ENCODE peak calls at places on chromosomes 16 and 17, in six cellular contexts. One of them, this sample, is unnamed. For H3K9me3, the result is how much of the 10 kb centered on the place peaks cover.

GRCh38 chr17:9026741-9027140 is 5.4 kb downstream of the NTN1 start:
- DNase-seq in neural progenitor cell: no peak
- DNase-seq in lower lobe of right lung: no peak
- DNase-seq in right cardiac atrium: no peak
- DNase-seq in testis: no peak
- DNase-seq in heart right ventricle: no peak
- DNase-seq in this sample: no peak

GRCh38 chr17:79654960-79655382 is 44.1 kb upstream of the RBFOX3 start:
- DNase-seq in neural progenitor cell: no peak
- DNase-seq in right cardiac atrium: no peak
- DNase-seq in heart right ventricle: no peak
- DNase-seq in lower lobe of right lung: no peak
- DNase-seq in testis: peak
- DNase-seq in this sample: no peak

GRCh38 chr16:79658301-79659001 is 57.9 kb upstream of the MAF start:
- DNase-seq in testis: no peak
- DNase-seq in lower lobe of right lung: no peak
- DNase-seq in right cardiac atrium: no peak
- DNase-seq in neural progenitor cell: peak
- DNase-seq in heart right ventricle: no peak
- DNase-seq in this sample: no peak

GRCh38 chr16:3028716-3029319 is 5.0 kb downstream of the THOC6 start:
- DNase-seq in lower lobe of right lung: no peak
- DNase-seq in right cardiac atrium: no peak
- DNase-seq in neural progenitor cell: no peak
- DNase-seq in heart right ventricle: no peak
- DNase-seq in testis: no peak
- DNase-seq in this sample: no peak

GRCh38 chr16:27408012-27408601 is 6.1 kb downstream of the IL21R start:
- DNase-seq in lower lobe of right lung: no peak
- DNase-seq in neural progenitor cell: no peak
- DNase-seq in heart right ventricle: no peak
- DNase-seq in right cardiac atrium: no peak
- DNase-seq in testis: no peak
- DNase-seq in this sample: no peak

GRCh38 chr17:78358538-78359215 is 1.2 kb downstream of the SOCS3 start:
- DNase-seq in neural progenitor cell: peak
- DNase-seq in testis: peak
- DNase-seq in lower lobe of right lung: peak
- DNase-seq in right cardiac atrium: peak
- DNase-seq in heart right ventricle: no peak
- DNase-seq in this sample: peak

GRCh38 chr17:67069591-67070136 is 25.3 kb downstream of the CACNG1 start:
- DNase-seq in heart right ventricle: no peak
- DNase-seq in neural progenitor cell: no peak
- DNase-seq in lower lobe of right lung: no peak
- DNase-seq in testis: no peak
- DNase-seq in right cardiac atrium: no peak
- DNase-seq in this sample: no peak

GRCh38 chr17:82175951-82176350 is 36.7 kb downstream of the CCDC57 start:
- DNase-seq in lower lobe of right lung: no peak
- DNase-seq in neural progenitor cell: no peak
- DNase-seq in heart right ventricle: no peak
- DNase-seq in right cardiac atrium: no peak
- DNase-seq in testis: no peak
- DNase-seq in this sample: peak

GRCh38 chr16:83110221-83110768 is 483.5 kb downstream of the CDH13 start:
- DNase-seq in testis: no peak
- DNase-seq in neural progenitor cell: no peak
- DNase-seq in right cardiac atrium: no peak
- DNase-seq in lower lobe of right lung: no peak
- DNase-seq in heart right ventricle: no peak
- DNase-seq in this sample: no peak

GRCh38 chr16:27924411-27925118 is 138.9 kb downstream of the GSG1L start:
- DNase-seq in neural progenitor cell: peak
- DNase-seq in lower lobe of right lung: no peak
- DNase-seq in testis: no peak
- DNase-seq in right cardiac atrium: no peak
- DNase-seq in heart right ventricle: no peak
- DNase-seq in this sample: no peak

GRCh38 chr16:66309-67182 is 5.9 kb downstream of the RHBDF1 start:
- DNase-seq in neural progenitor cell: no peak
- DNase-seq in testis: no peak
- DNase-seq in heart right ventricle: no peak
- DNase-seq in right cardiac atrium: peak
- DNase-seq in lower lobe of right lung: no peak
- DNase-seq in this sample: no peak

GRCh38 chr16:11670171-11671131 is 2.2 kb downstream of the SNN start:
- DNase-seq in neural progenitor cell: no peak
- DNase-seq in right cardiac atrium: peak
- DNase-seq in lower lobe of right lung: no peak
- DNase-seq in testis: no peak
- DNase-seq in heart right ventricle: no peak
- DNase-seq in this sample: peak

GRCh38 chr17:76539631-76540271 is at the start of gene PRCD:
- DNase-seq in right cardiac atrium: peak
- DNase-seq in neural progenitor cell: peak
- DNase-seq in testis: no peak
- DNase-seq in lower lobe of right lung: peak
- DNase-seq in heart right ventricle: no peak
- DNase-seq in this sample: no peak

GRCh38 chr16:20647736-20648135 is 49.7 kb downstream of the ACSM1 start:
- DNase-seq in neural progenitor cell: peak
- DNase-seq in right cardiac atrium: no peak
- DNase-seq in lower lobe of right lung: no peak
- DNase-seq in heart right ventricle: no peak
- DNase-seq in testis: no peak
- DNase-seq in this sample: no peak

GRCh38 chr17:72366626-72367025 is 245.8 kb downstream of the SOX9 start:
- DNase-seq in lower lobe of right lung: no peak
- DNase-seq in right cardiac atrium: no peak
- DNase-seq in heart right ventricle: no peak
- DNase-seq in neural progenitor cell: no peak
- DNase-seq in testis: no peak
- DNase-seq in this sample: no peak

GRCh38 chr16:58021661-58022551 is 3.6 kb upstream of the MMP15 start:
- DNase-seq in neural progenitor cell: no peak
- DNase-seq in heart right ventricle: no peak
- DNase-seq in right cardiac atrium: peak
- DNase-seq in testis: no peak
- DNase-seq in lower lobe of right lung: no peak
- DNase-seq in this sample: no peak

GRCh38 chr17:6544770-6545169 is 11.6 kb downstream of the PITPNM3 start:
- DNase-seq in right cardiac atrium: no peak
- DNase-seq in testis: no peak
- DNase-seq in neural progenitor cell: peak
- DNase-seq in heart right ventricle: no peak
- DNase-seq in lower lobe of right lung: peak
- DNase-seq in this sample: peak

GRCh38 chr16:89392881-89393730 is 97.3 kb downstream of the ANKRD11 start:
- DNase-seq in testis: no peak
- DNase-seq in lower lobe of right lung: no peak
- DNase-seq in neural progenitor cell: no peak
- DNase-seq in heart right ventricle: no peak
- DNase-seq in right cardiac atrium: no peak
- DNase-seq in this sample: no peak

GRCh38 chr16:81684901-81685300 is 94.2 kb upstream of the PLCG2 start:
- DNase-seq in testis: no peak
- DNase-seq in lower lobe of right lung: no peak
- DNase-seq in heart right ventricle: no peak
- DNase-seq in right cardiac atrium: no peak
- DNase-seq in neural progenitor cell: no peak
- DNase-seq in this sample: no peak

GRCh38 chr17:37605081-37605480 is 4.1 kb downstream of the SYNRG start:
- DNase-seq in heart right ventricle: no peak
- DNase-seq in neural progenitor cell: no peak
- DNase-seq in lower lobe of right lung: no peak
- DNase-seq in right cardiac atrium: no peak
- DNase-seq in testis: no peak
- DNase-seq in this sample: no peak

GRCh38 chr17:46764709-46765401 is 53.6 kb downstream of the WNT3 start:
- DNase-seq in neural progenitor cell: no peak
- DNase-seq in right cardiac atrium: peak
- DNase-seq in testis: peak
- DNase-seq in heart right ventricle: peak
- DNase-seq in lower lobe of right lung: peak
- DNase-seq in this sample: peak

GRCh38 chr16:30997887-30998711 is 12.3 kb downstream of the STX1B start:
- DNase-seq in neural progenitor cell: no peak
- DNase-seq in heart right ventricle: no peak
- DNase-seq in lower lobe of right lung: no peak
- DNase-seq in right cardiac atrium: peak
- DNase-seq in testis: no peak
- DNase-seq in this sample: no peak

GRCh38 chr17:17204041-17204591 is 2.0 kb downstream of the PLD6 start:
- DNase-seq in lower lobe of right lung: no peak
- DNase-seq in heart right ventricle: peak
- DNase-seq in testis: no peak
- DNase-seq in neural progenitor cell: no peak
- DNase-seq in right cardiac atrium: peak
- DNase-seq in this sample: peak

GRCh38 chr16:13372421-13372820 is 471.0 kb downstream of the SHISA9 start:
- DNase-seq in lower lobe of right lung: no peak
- DNase-seq in testis: no peak
- DNase-seq in right cardiac atrium: no peak
- DNase-seq in heart right ventricle: no peak
- DNase-seq in neural progenitor cell: no peak
- DNase-seq in this sample: no peak

GRCh38 chr17:36935681-36936454 is 1.4 kb upstream of the LHX1 start:
- DNase-seq in testis: no peak
- DNase-seq in heart right ventricle: no peak
- DNase-seq in right cardiac atrium: no peak
- DNase-seq in lower lobe of right lung: no peak
- DNase-seq in neural progenitor cell: peak
- DNase-seq in this sample: no peak

GRCh38 chr17:15348030-15348429 is 6.6 kb upstream of the TEKT3 start:
- DNase-seq in neural progenitor cell: no peak
- DNase-seq in right cardiac atrium: no peak
- DNase-seq in heart right ventricle: no peak
- DNase-seq in testis: no peak
- DNase-seq in lower lobe of right lung: no peak
- DNase-seq in this sample: peak

GRCh38 chr16:24471616-24472015 is 67.8 kb upstream of the RBBP6 start:
- DNase-seq in lower lobe of right lung: no peak
- DNase-seq in neural progenitor cell: peak
- DNase-seq in heart right ventricle: no peak
- DNase-seq in right cardiac atrium: no peak
- DNase-seq in testis: no peak
- DNase-seq in this sample: no peak

GRCh38 chr16:1407749-1408148 is 6.8 kb downstream of the UNKL start:
- DNase-seq in testis: peak
- DNase-seq in neural progenitor cell: no peak
- DNase-seq in heart right ventricle: no peak
- DNase-seq in right cardiac atrium: no peak
- DNase-seq in lower lobe of right lung: no peak
- DNase-seq in this sample: no peak
- H3K27ac ChIP-seq in testis: no peak
- H3K27ac ChIP-seq in neural progenitor cell: peak
- H3K27ac ChIP-seq in heart right ventricle: peak
- H3K27ac ChIP-seq in right cardiac atrium: no peak
- H3K27ac ChIP-seq in lower lobe of right lung: no peak
- H3K27ac ChIP-seq in this sample: no peak

GRCh38 chr17:42517516-42517915 is 18.5 kb upstream of the NAGLU start:
- DNase-seq in testis: peak
- DNase-seq in neural progenitor cell: peak
- DNase-seq in heart right ventricle: peak
- DNase-seq in right cardiac atrium: peak
- DNase-seq in lower lobe of right lung: peak
- DNase-seq in this sample: peak

GRCh38 chr17:42519546-42520444 is 16.2 kb upstream of the NAGLU start:
- DNase-seq in neural progenitor cell: peak
- DNase-seq in heart right ventricle: peak
- DNase-seq in lower lobe of right lung: peak
- DNase-seq in right cardiac atrium: peak
- DNase-seq in testis: peak
- DNase-seq in this sample: peak

GRCh38 chr17:42520540-42520951 is 15.5 kb upstream of the NAGLU start:
- DNase-seq in testis: no peak
- DNase-seq in lower lobe of right lung: no peak
- DNase-seq in right cardiac atrium: peak
- DNase-seq in neural progenitor cell: peak
- DNase-seq in heart right ventricle: no peak
- DNase-seq in this sample: no peak

GRCh38 chr17:42518755-42519545 is 17.1 kb upstream of the NAGLU start:
- DNase-seq in heart right ventricle: peak
- DNase-seq in lower lobe of right lung: no peak
- DNase-seq in neural progenitor cell: no peak
- DNase-seq in testis: peak
- DNase-seq in right cardiac atrium: peak
- DNase-seq in this sample: no peak

GRCh38 chr17:42518046-42518754 is 17.8 kb upstream of the NAGLU start:
- DNase-seq in neural progenitor cell: no peak
- DNase-seq in heart right ventricle: peak
- DNase-seq in testis: peak
- DNase-seq in lower lobe of right lung: peak
- DNase-seq in right cardiac atrium: peak
- DNase-seq in this sample: peak
- H3K9me3 ChIP-seq in neural progenitor cell: under half
- H3K9me3 ChIP-seq in heart right ventricle: under half
- H3K9me3 ChIP-seq in testis: under half
- H3K9me3 ChIP-seq in lower lobe of right lung: under half
- H3K9me3 ChIP-seq in right cardiac atrium: under half
- H3K9me3 ChIP-seq in this sample: under half

GRCh38 chr16:68309798-68310197 is 948 bp downstream of the SLC7A6OS start:
- DNase-seq in heart right ventricle: no peak
- DNase-seq in right cardiac atrium: no peak
- DNase-seq in lower lobe of right lung: no peak
- DNase-seq in neural progenitor cell: no peak
- DNase-seq in testis: no peak
- DNase-seq in this sample: no peak
- H3K27ac ChIP-seq in heart right ventricle: peak
- H3K27ac ChIP-seq in right cardiac atrium: no peak
- H3K27ac ChIP-seq in lower lobe of right lung: peak
- H3K27ac ChIP-seq in neural progenitor cell: no peak
- H3K27ac ChIP-seq in testis: no peak
- H3K27ac ChIP-seq in this sample: peak

GRCh38 chr16:68994324-68994723 is 111.1 kb upstream of the HAS3 start:
- DNase-seq in lower lobe of right lung: no peak
- DNase-seq in testis: no peak
- DNase-seq in right cardiac atrium: no peak
- DNase-seq in neural progenitor cell: no peak
- DNase-seq in heart right ventricle: no peak
- DNase-seq in this sample: no peak

GRCh38 chr16:68997564-68997963 is 107.9 kb upstream of the HAS3 start:
- DNase-seq in heart right ventricle: no peak
- DNase-seq in right cardiac atrium: no peak
- DNase-seq in lower lobe of right lung: no peak
- DNase-seq in neural progenitor cell: no peak
- DNase-seq in testis: no peak
- DNase-seq in this sample: no peak

GRCh38 chr16:68995011-68995504 is 110.4 kb upstream of the HAS3 start:
- DNase-seq in heart right ventricle: no peak
- DNase-seq in right cardiac atrium: no peak
- DNase-seq in lower lobe of right lung: no peak
- DNase-seq in testis: peak
- DNase-seq in neural progenitor cell: peak
- DNase-seq in this sample: no peak

GRCh38 chr16:69003500-69003899 is 102.0 kb upstream of the HAS3 start:
- DNase-seq in right cardiac atrium: no peak
- DNase-seq in neural progenitor cell: peak
- DNase-seq in testis: no peak
- DNase-seq in heart right ventricle: no peak
- DNase-seq in lower lobe of right lung: no peak
- DNase-seq in this sample: no peak

GRCh38 chr16:68999114-68999513 is 106.3 kb upstream of the HAS3 start:
- DNase-seq in neural progenitor cell: no peak
- DNase-seq in right cardiac atrium: no peak
- DNase-seq in lower lobe of right lung: no peak
- DNase-seq in testis: no peak
- DNase-seq in heart right ventricle: no peak
- DNase-seq in this sample: no peak
- H3K9me3 ChIP-seq in neural progenitor cell: under half
- H3K9me3 ChIP-seq in right cardiac atrium: under half
- H3K9me3 ChIP-seq in lower lobe of right lung: under half
- H3K9me3 ChIP-seq in testis: under half
- H3K9me3 ChIP-seq in heart right ventricle: under half
- H3K9me3 ChIP-seq in this sample: under half

This sample was measured in thyroid gland.